ENCODE peak calls at places on chromosomes 5 and 9, in ten cellular contexts. O, W, T, J, G, U, R, K, X and B are unnamed samples.

GRCh38 chr5:126139773-126140172 is 283.4 kb upstream of the GRAMD2B start:
- DNase-seq in O (peak), W (peak), T (no peak), J (no peak), G (no peak), U (no peak), R (peak), K (no peak), X (no peak), B (no peak)

GRCh38 chr5:32916648-32917047 is 205.5 kb downstream of the NPR3 start:
- DNase-seq in O (peak), W (peak), T (no peak), J (no peak), G (no peak), U (no peak), R (peak), K (no peak), X (peak), B (no peak)

GRCh38 chr5:1125030-1125357 is 13.1 kb upstream of the SLC12A7 start:
- DNase-seq in O (no peak), W (no peak), T (peak), J (no peak), G (peak), U (peak), R (peak), K (no peak), X (no peak), B (no peak)

GRCh38 chr9:34430843-34431437 is 27.4 kb downstream of the FAM219A start:
- DNase-seq in O (peak), W (peak), T (peak), J (peak), G (peak), U (peak), R (peak), K (peak), X (peak), B (peak)

GRCh38 chr9:109953813-109954489 is 174.0 kb downstream of the PALM2AKAP2 start:
- DNase-seq in O (no peak), W (no peak), T (no peak), J (no peak), G (no peak), U (no peak), R (no peak), K (no peak), X (no peak), B (no peak)

GRCh38 chr5:134227259-134227658 is 1.4 kb upstream of the PPP2CA start:
- DNase-seq in O (no peak), W (peak), T (no peak), J (no peak), G (peak), U (peak), R (no peak), K (peak), X (no peak), B (no peak)

GRCh38 chr5:88889165-88890069 is 6.4 kb upstream of the MEF2C start:
- DNase-seq in O (peak), W (no peak), T (peak), J (peak), G (peak), U (peak), R (peak), K (peak), X (peak), B (peak)

GRCh38 chr9:135356796-135357195 is 122.8 kb upstream of the PPP1R26 start:
- DNase-seq in O (no peak), W (no peak), T (no peak), J (no peak), G (no peak), U (no peak), R (no peak), K (no peak), X (no peak), B (no peak)

GRCh38 chr5:58452566-58453258 is 7.2 kb downstream of the PLK2 start:
- DNase-seq in O (peak), W (no peak), T (no peak), J (no peak), G (no peak), U (no peak), R (peak), K (no peak), X (no peak), B (no peak)

GRCh38 chr5:51651889-51652288 is 268.6 kb downstream of the ISL1 start:
- DNase-seq in O (peak), W (peak), T (no peak), J (no peak), G (no peak), U (no peak), R (no peak), K (no peak), X (no peak), B (no peak)

GRCh38 chr9:99050924-99051323 is 54.0 kb upstream of the TGFBR1 start:
- DNase-seq in O (no peak), W (no peak), T (no peak), J (no peak), G (no peak), U (no peak), R (no peak), K (no peak), X (no peak), B (no peak)

GRCh38 chr9:131038256-131039128 is 29.5 kb downstream of the LAMC3 start:
- DNase-seq in O (no peak), W (no peak), T (no peak), J (no peak), G (no peak), U (peak), R (no peak), K (no peak), X (no peak), B (no peak)

GRCh38 chr5:55364537-55365055 is 56.8 kb downstream of the MTREX start:
- DNase-seq in O (no peak), W (no peak), T (no peak), J (peak), G (no peak), U (no peak), R (no peak), K (no peak), X (no peak), B (peak)

GRCh38 chr9:70421020-70421271 is 6.5 kb upstream of the KLF9 start:
- DNase-seq in O (no peak), W (no peak), T (no peak), J (no peak), G (no peak), U (no peak), R (no peak), K (no peak), X (no peak), B (no peak)

GRCh38 chr5:159179556-159180305 is 29.6 kb downstream of the RNF145 start:
- DNase-seq in O (peak), W (no peak), T (no peak), J (no peak), G (no peak), U (no peak), R (no peak), K (no peak), X (no peak), B (no peak)

GRCh38 chr5:163434410-163434866 is 3.0 kb upstream of the CCNG1 start:
- DNase-seq in O (peak), W (peak), T (no peak), J (no peak), G (no peak), U (no peak), R (no peak), K (peak), X (no peak), B (no peak)

GRCh38 chr9:135326141-135326540 is 153.4 kb upstream of the PPP1R26 start:
- DNase-seq in O (no peak), W (no peak), T (no peak), J (no peak), G (no peak), U (no peak), R (no peak), K (no peak), X (no peak), B (no peak)

GRCh38 chr9:38680827-38681226 is 39.1 kb downstream of the FAM240B start:
- DNase-seq in O (peak), W (no peak), T (no peak), J (no peak), G (no peak), U (no peak), R (peak), K (no peak), X (no peak), B (no peak)

GRCh38 chr5:148829734-148830133 is 3.3 kb downstream of the ADRB2 start:
- DNase-seq in O (peak), W (no peak), T (peak), J (no peak), G (no peak), U (no peak), R (no peak), K (no peak), X (no peak), B (no peak)

GRCh38 chr5:60487885-60488425 is 212.0 kb downstream of the DEPDC1B start:
- DNase-seq in O (peak), W (no peak), T (no peak), J (no peak), G (no peak), U (no peak), R (peak), K (peak), X (no peak), B (no peak)

GRCh38 chr5:52999357-52999949 is 10.3 kb downstream of the ITGA2 start:
- DNase-seq in O (no peak), W (no peak), T (no peak), J (no peak), G (no peak), U (no peak), R (no peak), K (no peak), X (no peak), B (no peak)

GRCh38 chr5:115842089-115842881 is 550 bp downstream of the AP3S1 start:
- DNase-seq in O (peak), W (peak), T (no peak), J (no peak), G (peak), U (no peak), R (peak), K (no peak), X (no peak), B (peak)

GRCh38 chr9:96232539-96233241 is 69.3 kb downstream of the HSD17B3 start:
- DNase-seq in O (peak), W (peak), T (no peak), J (peak), G (peak), U (peak), R (peak), K (peak), X (peak), B (peak)

GRCh38 chr5:124735169-124735858 is 11.1 kb downstream of the ZNF608 start:
- DNase-seq in O (no peak), W (no peak), T (no peak), J (peak), G (no peak), U (no peak), R (peak), K (peak), X (peak), B (no peak)

GRCh38 chr9:115220339-115221009 is 102.5 kb upstream of the TNC start:
- DNase-seq in O (no peak), W (no peak), T (no peak), J (no peak), G (no peak), U (no peak), R (peak), K (no peak), X (no peak), B (no peak)

GRCh38 chr9:84670106-84670800 is 724 bp downstream of the NTRK2 start:
- DNase-seq in O (no peak), W (no peak), T (no peak), J (peak), G (no peak), U (no peak), R (no peak), K (no peak), X (peak), B (peak)

GRCh38 chr9:135022191-135022870 is 65.1 kb upstream of the OLFM1 start:
- DNase-seq in O (no peak), W (no peak), T (no peak), J (no peak), G (no peak), U (no peak), R (no peak), K (no peak), X (no peak), B (no peak)

GRCh38 chr5:130138406-130139060 is 234.3 kb downstream of the CHSY3 start:
- DNase-seq in O (peak), W (peak), T (no peak), J (no peak), G (no peak), U (no peak), R (peak), K (no peak), X (no peak), B (no peak)

GRCh38 chr5:148474025-148474511 is 90.3 kb downstream of the FBXO38 start:
- DNase-seq in O (no peak), W (peak), T (no peak), J (no peak), G (peak), U (peak), R (peak), K (no peak), X (no peak), B (no peak)

GRCh38 chr5:14490309-14490711 is 91.3 kb upstream of the OTULINL start:
- DNase-seq in O (peak), W (no peak), T (no peak), J (no peak), G (no peak), U (no peak), R (peak), K (no peak), X (no peak), B (no peak)

GRCh38 chr9:98192503-98193335 is at the start of gene CORO2A:
- DNase-seq in O (peak), W (peak), T (peak), J (peak), G (peak), U (peak), R (peak), K (peak), X (peak), B (peak)

GRCh38 chr9:37390759-37391158 is 31.7 kb upstream of the GRHPR start:
- DNase-seq in O (peak), W (peak), T (no peak), J (peak), G (no peak), U (no peak), R (no peak), K (peak), X (no peak), B (peak)

GRCh38 chr5:113212244-113212920 is 222.4 kb downstream of the TSSK1B start:
- DNase-seq in O (no peak), W (peak), T (peak), J (no peak), G (no peak), U (no peak), R (peak), K (no peak), X (peak), B (no peak)

GRCh38 chr9:109143881-109144562 is 23.0 kb downstream of the FRRS1L start:
- DNase-seq in O (peak), W (peak), T (no peak), J (peak), G (no peak), U (no peak), R (peak), K (no peak), X (no peak), B (peak)

GRCh38 chr5:137667341-137667740 is 68.5 kb downstream of the KLHL3 start:
- DNase-seq in O (no peak), W (no peak), T (no peak), J (no peak), G (no peak), U (no peak), R (no peak), K (no peak), X (no peak), B (no peak)

GRCh38 chr5:179769276-179769675 is 24.5 kb upstream of the LTC4S start:
- DNase-seq in O (no peak), W (no peak), T (no peak), J (no peak), G (no peak), U (no peak), R (no peak), K (no peak), X (no peak), B (no peak)

GRCh38 chr9:112332674-112332976 is 794 bp downstream of the PTBP3 start:
- DNase-seq in O (no peak), W (no peak), T (no peak), J (no peak), G (no peak), U (no peak), R (no peak), K (no peak), X (no peak), B (no peak)
- TF ChIP-seq CTCF in O (no peak), W (no peak), T (no peak), J (no peak), G (no peak), U (no peak), R (peak), K (peak), X (no peak), B (no peak)

GRCh38 chr5:78320461-78320860 is 26.0 kb upstream of the AP3B1 start:
- DNase-seq in O (peak), W (peak), T (no peak), J (peak), G (no peak), U (no peak), R (peak), K (no peak), X (no peak), B (peak)

GRCh38 chr5:78327761-78328510 is 32.5 kb upstream of the SCAMP1 start:
- DNase-seq in O (peak), W (peak), T (no peak), J (no peak), G (no peak), U (no peak), R (no peak), K (no peak), X (no peak), B (no peak)

GRCh38 chr5:78318337-78318736 is 23.8 kb upstream of the AP3B1 start:
- DNase-seq in O (no peak), W (no peak), T (no peak), J (no peak), G (no peak), U (no peak), R (no peak), K (no peak), X (no peak), B (no peak)

GRCh38 chr5:78326930-78327329 is 32.4 kb upstream of the AP3B1 start:
- DNase-seq in O (no peak), W (no peak), T (no peak), J (no peak), G (no peak), U (no peak), R (no peak), K (no peak), X (no peak), B (no peak)

GRCh38 chr5:78323241-78323640 is 28.7 kb upstream of the AP3B1 start:
- DNase-seq in O (no peak), W (no peak), T (no peak), J (no peak), G (no peak), U (no peak), R (no peak), K (no peak), X (no peak), B (no peak)
- TF ChIP-seq CTCF in O (no peak), W (no peak), T (no peak), J (no peak), G (no peak), U (no peak), R (no peak), K (no peak), X (no peak), B (no peak)

DNA sequence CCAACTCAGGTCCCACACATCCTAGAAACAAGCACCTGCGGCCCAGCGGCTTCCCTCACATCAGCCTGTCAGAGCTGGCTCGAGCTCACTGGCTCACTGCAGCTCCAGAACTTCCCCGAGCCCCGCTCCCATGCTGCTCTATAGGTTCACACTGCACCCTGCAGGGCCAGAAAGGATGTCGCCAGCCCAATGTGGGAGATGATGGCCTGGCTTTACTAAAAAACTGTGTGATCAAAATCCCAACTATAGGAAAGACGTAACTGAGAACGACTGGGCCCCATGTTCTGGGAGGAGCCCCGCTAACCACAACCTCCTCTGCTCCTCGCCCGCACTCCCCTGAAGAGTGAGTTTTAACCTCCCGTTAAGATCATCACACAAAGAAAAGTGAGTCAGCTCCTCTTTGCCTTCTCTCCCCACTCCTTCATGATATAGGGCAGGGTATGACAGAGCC is 4.6 kb downstream of the SURF4 start:
- DNase-seq in O (no peak), W (no peak), T (no peak), J (no peak), G (no peak), U (no peak), R (no peak), K (no peak), X (no peak), B (no peak)
- TF ChIP-seq CTCF in O (no peak), W (no peak), T (no peak), J (no peak), G (no peak), U (no peak), R (no peak), K (no peak), X (no peak), B (peak)

DNA sequence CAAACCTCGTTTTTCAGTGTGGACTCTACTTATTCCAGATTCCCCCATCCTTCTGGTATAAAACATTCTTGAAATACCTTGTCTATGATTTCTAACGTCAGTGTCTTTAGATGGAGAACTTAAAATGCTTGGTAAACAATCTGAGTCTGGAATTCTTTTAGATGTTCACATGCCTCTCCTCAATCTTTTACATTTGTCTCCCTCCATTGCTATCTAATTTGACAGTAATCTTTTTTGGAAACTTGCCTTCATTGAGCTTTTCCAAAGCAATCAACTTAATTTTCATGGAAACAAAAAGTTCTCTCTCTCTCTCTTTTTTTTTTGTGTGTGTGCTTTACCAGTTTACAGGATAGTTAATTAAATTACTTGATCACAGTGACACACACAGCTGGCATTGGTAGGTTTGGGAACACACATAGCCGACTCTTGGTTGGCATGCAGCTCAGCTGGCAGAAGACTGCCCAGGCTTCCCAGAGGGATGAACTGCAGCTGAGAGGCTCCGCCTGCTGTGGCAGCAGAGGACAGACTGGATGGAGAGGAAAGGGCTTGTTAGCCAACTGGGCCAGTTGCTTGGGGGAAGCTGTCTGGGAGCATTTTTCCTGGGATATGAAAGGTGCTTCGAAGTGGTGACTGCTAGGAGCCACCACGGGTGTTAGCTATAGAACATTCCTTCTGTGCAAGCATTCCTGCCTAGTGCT is 271.3 kb downstream of the ZSWIM6 start:
- DNase-seq in O (peak), W (peak), T (peak), J (no peak), G (no peak), U (no peak), R (no peak), K (no peak), X (no peak), B (no peak)
- TF ChIP-seq CTCF in O (no peak), W (no peak), T (no peak), J (no peak), G (no peak), U (no peak), R (no peak), K (no peak), X (no peak), B (no peak)

DNA sequence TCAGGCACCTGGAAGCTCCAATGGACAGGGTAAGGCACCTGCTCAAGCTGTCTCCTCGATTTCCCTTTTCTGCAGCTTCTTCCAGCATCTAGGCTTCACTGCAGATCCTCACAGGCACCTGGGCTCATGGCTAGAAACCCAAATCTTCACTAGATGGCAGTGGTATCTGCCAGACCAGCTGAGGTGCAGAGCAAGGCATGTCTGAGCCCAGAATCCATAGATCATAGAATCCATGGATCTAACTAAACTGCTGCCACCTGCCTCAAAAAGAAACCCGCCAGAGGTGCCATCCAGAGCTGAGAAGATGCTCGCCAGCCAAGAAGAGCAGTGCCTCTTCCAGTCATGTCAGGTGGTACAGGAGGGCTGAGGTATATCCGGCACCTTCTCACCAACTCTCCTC is 6.9 kb downstream of the SHC3 start:
- DNase-seq in O (peak), W (peak), T (no peak), J (no peak), G (no peak), U (no peak), R (no peak), K (no peak), X (no peak), B (no peak)
- TF ChIP-seq CTCF in O (no peak), W (peak), T (peak), J (peak), G (peak), U (no peak), R (no peak), K (no peak), X (no peak), B (no peak)